ENCODE peak calls at places on chromosome 1, in four cellular contexts. N is adipocyte, Y is aorta, R is heart left ventricle. Z is an unnamed sample. For H3K4me1, the result is how much of the 10 kb centered on the place peaks cover.

GRCh38 chr1:160781914-160782689 is 13.9 kb upstream of the LY9 start:
- DNase-seq in N (no peak), Y (no peak), R (no peak), Z (no peak)

GRCh38 chr1:110060034-110060661 is 10.3 kb downstream of the ALX3 start:
- DNase-seq in N (peak), Y (peak), R (peak), Z (peak)

GRCh38 chr1:36008546-36009197 is 75.2 kb upstream of the TEKT2 start:
- DNase-seq in N (peak), Y (no peak), R (no peak), Z (no peak)

GRCh38 chr1:67338642-67339041 is 31.0 kb downstream of the IL12RB2 start:
- DNase-seq in N (no peak), Y (no peak), R (no peak), Z (no peak)

GRCh38 chr1:53327183-53327941 is 508 bp downstream of the LRP8 start:
- DNase-seq in N (peak), Y (peak), R (no peak), Z (peak)

GRCh38 chr1:189312499-189312898 is 1165.2 kb downstream of the BRINP3 start:
- DNase-seq in N (no peak), Y (no peak), R (no peak), Z (no peak)

GRCh38 chr1:58149266-58149812 is 397.2 kb downstream of the OMA1 start:
- DNase-seq in N (no peak), Y (no peak), R (no peak), Z (no peak)

GRCh38 chr1:239757711-239758110 is 334.0 kb upstream of the FMN2 start:
- DNase-seq in N (no peak), Y (no peak), R (no peak), Z (no peak)

GRCh38 chr1:97136971-97137370 is 415.4 kb downstream of the PTBP2 start:
- DNase-seq in N (no peak), Y (no peak), R (no peak), Z (no peak)

GRCh38 chr1:163796394-163796821 is 474.7 kb downstream of the NUF2 start:
- DNase-seq in N (peak), Y (no peak), R (no peak), Z (no peak)

GRCh38 chr1:157115429-157115838 is 15.8 kb upstream of the ETV3L start:
- DNase-seq in N (no peak), Y (no peak), R (no peak), Z (no peak)

GRCh38 chr1:157114183-157115121 is 14.8 kb upstream of the ETV3L start:
- DNase-seq in N (no peak), Y (peak), R (no peak), Z (no peak)

GRCh38 chr1:157117527-157118057 is 18.0 kb upstream of the ETV3L start:
- DNase-seq in N (no peak), Y (no peak), R (no peak), Z (no peak)

GRCh38 chr1:157115851-157116734 is 16.5 kb upstream of the ETV3L start:
- DNase-seq in N (no peak), Y (no peak), R (no peak), Z (no peak)

GRCh38 chr1:157116735-157117103 is 17.1 kb upstream of the ETV3L start:
- DNase-seq in N (no peak), Y (no peak), R (no peak), Z (no peak)
- H3K4me1 ChIP-seq in N (under half), Y (under half), R (under half), Z (under half)

DNA sequence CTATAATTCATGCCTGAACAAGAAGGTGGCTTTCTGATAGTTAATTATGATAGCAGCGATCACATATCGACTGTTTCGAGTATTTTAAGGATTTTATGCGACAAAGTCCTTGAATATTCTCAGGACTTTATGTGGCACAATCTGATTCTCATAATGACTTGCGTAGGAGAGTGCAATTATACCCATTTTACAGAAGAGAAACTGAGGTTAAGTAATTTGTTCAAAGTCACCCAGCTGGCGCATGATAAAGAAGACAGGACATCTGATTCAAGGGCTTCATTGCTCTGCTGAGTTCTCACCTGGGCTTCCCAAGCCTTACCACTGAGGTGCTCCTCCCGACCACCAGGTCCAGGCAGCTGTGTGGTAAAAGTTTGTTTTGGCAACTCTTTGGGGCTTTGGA is 1.8 kb downstream of the CRCT1 start:
- DNase-seq in N (no peak), Y (no peak), R (no peak), Z (no peak)
- H3K4me3 ChIP-seq in N (no peak), Y (no peak), R (no peak), Z (no peak)

GRCh38 chr1:62434612-62434994 is 2.2 kb upstream of the USP1 start:
- DNase-seq in N (no peak), Y (no peak), R (no peak), Z (no peak)

GRCh38 chr1:62436466-62437272 is at the start of gene USP1:
- DNase-seq in N (no peak), Y (peak), R (peak), Z (peak)

GRCh38 chr1:62436039-62436465 is 797 bp upstream of the USP1 start:
- DNase-seq in N (peak), Y (peak), R (no peak), Z (peak)

GRCh38 chr1:62433861-62434611 is 2.8 kb upstream of the USP1 start:
- DNase-seq in N (peak), Y (no peak), R (no peak), Z (no peak)

DNA sequence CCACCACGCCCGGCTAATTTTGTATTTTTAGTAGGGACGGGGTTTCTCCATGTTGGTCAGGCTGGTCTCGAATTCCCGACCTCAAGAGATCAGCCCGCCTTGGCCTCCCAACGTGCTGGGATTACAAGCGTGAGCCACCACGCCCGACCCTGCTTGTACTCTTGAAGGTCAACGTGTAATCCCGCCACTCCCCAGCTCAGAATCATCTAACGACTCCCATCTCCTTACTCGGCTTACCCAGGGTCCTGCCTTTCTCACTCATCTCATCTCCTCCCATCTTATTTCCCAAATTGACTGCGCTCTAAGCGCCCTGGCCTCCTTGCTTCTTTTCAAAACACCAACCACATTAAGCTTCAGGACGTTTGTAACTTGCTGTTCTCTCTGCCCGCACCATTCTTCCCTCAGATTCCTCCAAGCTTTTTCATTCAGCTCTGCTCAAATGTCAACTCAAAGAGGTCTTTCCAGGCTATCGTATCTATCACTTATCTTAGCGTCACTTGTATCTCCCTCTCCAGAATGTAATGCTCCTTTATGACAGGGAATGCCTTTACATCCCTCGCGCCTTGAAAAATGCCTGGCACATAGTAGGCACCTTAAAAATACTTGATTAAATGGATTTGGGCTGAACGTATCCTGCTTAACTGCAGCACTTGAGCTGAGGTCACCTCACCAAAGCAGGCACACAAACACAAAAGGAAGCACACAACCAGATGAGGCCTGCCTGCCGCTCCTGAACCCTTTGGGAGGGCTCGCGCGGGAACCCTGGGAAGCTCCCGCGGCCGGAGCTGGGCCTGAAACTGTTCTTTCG is 1.4 kb upstream of the USP1 start:
- DNase-seq in N (no peak), Y (no peak), R (no peak), Z (no peak)
- H3K4me1 ChIP-seq in N (under half), Y (under half), R (under half), Z (under half)

GRCh38 chr1:3062616-3063378 is 6.2 kb upstream of the PRDM16 start:
- DNase-seq in N (no peak), Y (peak), R (no peak), Z (no peak)

GRCh38 chr1:3061566-3061965 is 7.4 kb upstream of the PRDM16 start:
- DNase-seq in N (no peak), Y (peak), R (no peak), Z (no peak)

GRCh38 chr1:3063379-3064295 is 5.4 kb upstream of the PRDM16 start:
- DNase-seq in N (no peak), Y (peak), R (no peak), Z (no peak)

GRCh38 chr1:3060601-3061551 is 8.1 kb upstream of the PRDM16 start:
- DNase-seq in N (peak), Y (peak), R (no peak), Z (no peak)

DNA sequence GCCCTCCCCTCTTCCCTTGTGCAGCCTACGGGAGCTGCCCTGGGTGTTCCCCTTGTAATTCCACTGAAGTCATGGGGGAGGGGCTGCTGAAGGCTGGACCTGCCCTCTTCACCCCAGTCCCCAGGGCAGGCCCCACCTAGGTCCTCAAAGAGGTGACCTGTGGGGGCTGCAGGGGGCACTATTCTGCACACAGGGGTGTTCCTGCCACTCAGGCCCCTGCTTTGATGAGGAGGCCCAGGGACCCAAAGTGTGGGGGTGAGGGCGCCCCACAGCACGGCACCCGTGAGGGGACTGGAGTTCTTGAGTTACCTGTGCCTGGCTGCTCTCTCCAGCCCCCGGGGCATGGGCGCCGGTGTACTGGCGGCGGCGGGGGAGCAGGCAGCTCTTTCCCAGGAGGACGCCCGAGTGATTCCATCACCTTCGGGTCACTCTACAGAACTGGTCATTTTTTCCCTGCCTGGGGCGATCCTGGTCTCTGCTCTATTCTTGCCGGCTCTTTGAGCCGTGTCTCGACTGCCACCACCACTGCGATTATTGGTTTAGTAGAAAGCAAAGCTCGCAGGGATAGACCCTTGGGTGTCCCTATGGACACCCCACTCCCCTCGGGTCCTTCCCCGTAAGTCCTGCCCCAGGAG is 6.9 kb upstream of the PRDM16 start:
- DNase-seq in N (no peak), Y (peak), R (no peak), Z (peak)
- H3K4me3 ChIP-seq in N (no peak), Y (no peak), R (no peak), Z (no peak)

GRCh38 chr1:225321784-225322183 is 106.1 kb downstream of the LBR start:
- DNase-seq in N (no peak), Y (no peak), R (no peak), Z (no peak)

GRCh38 chr1:225319951-225320350 is 107.9 kb downstream of the LBR start:
- DNase-seq in N (no peak), Y (no peak), R (no peak), Z (no peak)

DNA sequence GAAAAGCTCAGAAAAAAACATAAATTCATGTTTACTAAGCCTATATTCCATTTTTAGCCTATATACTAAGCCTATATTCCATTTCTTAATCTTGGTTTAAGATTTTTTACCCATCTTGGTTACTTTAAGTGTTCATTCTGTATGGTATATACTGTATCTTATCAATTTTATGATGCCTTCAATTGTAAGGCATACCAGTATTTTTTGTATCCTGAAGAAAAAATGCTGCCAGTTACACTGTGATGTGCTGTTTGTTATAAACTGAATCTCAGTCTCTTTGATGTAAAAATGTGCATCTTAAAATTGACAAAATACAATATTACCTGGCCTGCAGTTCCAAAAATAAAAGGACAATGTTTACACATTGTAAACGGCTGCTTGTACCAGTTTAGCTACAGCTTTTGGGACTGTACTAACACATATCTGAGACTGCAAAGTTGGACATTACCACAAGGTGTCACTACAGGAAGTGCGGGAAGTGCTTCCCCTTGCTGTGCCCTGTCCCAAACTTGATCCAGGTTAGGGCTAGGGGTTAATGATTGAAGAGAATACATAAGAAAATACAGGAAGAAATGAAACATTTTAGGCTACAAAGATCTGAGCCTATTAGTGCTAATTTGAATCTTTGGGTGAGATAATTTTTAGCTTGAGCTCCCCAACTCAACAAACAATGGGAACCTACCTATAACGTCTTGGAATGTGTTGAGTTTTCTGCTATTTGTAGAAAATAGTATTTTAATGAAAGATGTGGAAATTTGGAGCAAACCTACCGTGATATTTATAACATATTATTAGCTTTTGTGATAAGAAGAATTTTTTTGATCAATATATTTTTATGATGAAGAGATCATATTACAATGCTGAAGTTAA is 108.9 kb downstream of the LBR start:
- DNase-seq in N (peak), Y (no peak), R (no peak), Z (peak)
- H3K4me1 ChIP-seq in N (under half), Y (under half), R (under half), Z (under half)

GRCh38 chr1:17765444-17766411 is 10.6 kb downstream of the ACTL8 start:
- DNase-seq in N (peak), Y (peak), R (peak), Z (no peak)
- H3K4me3 ChIP-seq in N (no peak), Y (no peak), R (no peak), Z (no peak)